ENCODE peak calls at places on chromosomes 2 and 18, in nine cellular contexts. One of them, this sample, is unnamed. For H3K4me1, the result is how much of the 10 kb centered on the place peaks cover.

GRCh38 chr2:189609853-189610252 is 29.3 kb upstream of the SLC40A1 start:
- DNase-seq in heart left ventricle: no peak
- DNase-seq in H1: no peak
- DNase-seq in colonic mucosa: no peak
- DNase-seq in GM23338: no peak
- DNase-seq in small intestine: no peak
- DNase-seq in astrocyte: peak
- DNase-seq in MM.1S: no peak
- DNase-seq in body of pancreas: no peak
- DNase-seq in this sample: no peak

GRCh38 chr2:161307676-161308075 is 549 bp upstream of the PSMD14 start:
- DNase-seq in heart left ventricle: no peak
- DNase-seq in H1: no peak
- DNase-seq in colonic mucosa: no peak
- DNase-seq in GM23338: no peak
- DNase-seq in small intestine: no peak
- DNase-seq in astrocyte: no peak
- DNase-seq in MM.1S: no peak
- DNase-seq in body of pancreas: no peak
- DNase-seq in this sample: no peak

GRCh38 chr2:25259744-25260124 is 82.0 kb downstream of the DNMT3A start:
- DNase-seq in heart left ventricle: peak
- DNase-seq in H1: peak
- DNase-seq in colonic mucosa: no peak
- DNase-seq in GM23338: peak
- DNase-seq in small intestine: no peak
- DNase-seq in astrocyte: no peak
- DNase-seq in MM.1S: no peak
- DNase-seq in body of pancreas: no peak
- DNase-seq in this sample: no peak

GRCh38 chr2:188142636-188143035 is 149.0 kb upstream of the GULP1 start:
- DNase-seq in heart left ventricle: no peak
- DNase-seq in H1: no peak
- DNase-seq in colonic mucosa: no peak
- DNase-seq in GM23338: no peak
- DNase-seq in small intestine: no peak
- DNase-seq in astrocyte: peak
- DNase-seq in MM.1S: no peak
- DNase-seq in body of pancreas: no peak
- DNase-seq in this sample: peak

GRCh38 chr2:164972216-164972615 is 16.9 kb upstream of the SLC38A11 start:
- DNase-seq in heart left ventricle: no peak
- DNase-seq in H1: no peak
- DNase-seq in colonic mucosa: no peak
- DNase-seq in GM23338: no peak
- DNase-seq in small intestine: no peak
- DNase-seq in astrocyte: no peak
- DNase-seq in MM.1S: no peak
- DNase-seq in body of pancreas: no peak
- DNase-seq in this sample: peak

GRCh38 chr2:47950340-47951280 is 44.3 kb upstream of the FBXO11 start:
- DNase-seq in heart left ventricle: no peak
- DNase-seq in H1: no peak
- DNase-seq in colonic mucosa: no peak
- DNase-seq in GM23338: no peak
- DNase-seq in small intestine: no peak
- DNase-seq in astrocyte: no peak
- DNase-seq in MM.1S: no peak
- DNase-seq in body of pancreas: no peak
- DNase-seq in this sample: no peak

GRCh38 chr18:47635416-47635815 is 295.0 kb downstream of the SMAD2 start:
- DNase-seq in heart left ventricle: no peak
- DNase-seq in H1: no peak
- DNase-seq in colonic mucosa: no peak
- DNase-seq in GM23338: no peak
- DNase-seq in small intestine: no peak
- DNase-seq in astrocyte: no peak
- DNase-seq in MM.1S: no peak
- DNase-seq in body of pancreas: no peak
- DNase-seq in this sample: no peak

GRCh38 chr2:1995086-1995485 is 250.8 kb upstream of the PXDN start:
- DNase-seq in heart left ventricle: no peak
- DNase-seq in H1: no peak
- DNase-seq in colonic mucosa: no peak
- DNase-seq in GM23338: no peak
- DNase-seq in small intestine: no peak
- DNase-seq in astrocyte: no peak
- DNase-seq in MM.1S: no peak
- DNase-seq in body of pancreas: no peak
- DNase-seq in this sample: no peak

GRCh38 chr2:175930504-175930903 is 71.6 kb downstream of the LNPK start:
- DNase-seq in heart left ventricle: no peak
- DNase-seq in H1: no peak
- DNase-seq in colonic mucosa: no peak
- DNase-seq in GM23338: no peak
- DNase-seq in small intestine: peak
- DNase-seq in astrocyte: peak
- DNase-seq in MM.1S: no peak
- DNase-seq in body of pancreas: no peak
- DNase-seq in this sample: peak

GRCh38 chr2:205903549-205904129 is 182.3 kb downstream of the INO80D start:
- DNase-seq in heart left ventricle: no peak
- DNase-seq in H1: no peak
- DNase-seq in colonic mucosa: peak
- DNase-seq in GM23338: peak
- DNase-seq in small intestine: peak
- DNase-seq in astrocyte: no peak
- DNase-seq in MM.1S: peak
- DNase-seq in body of pancreas: peak
- DNase-seq in this sample: no peak

GRCh38 chr2:100196786-100197494 is 54.5 kb upstream of the AFF3 start:
- DNase-seq in heart left ventricle: no peak
- DNase-seq in H1: no peak
- DNase-seq in colonic mucosa: no peak
- DNase-seq in GM23338: no peak
- DNase-seq in small intestine: no peak
- DNase-seq in astrocyte: peak
- DNase-seq in MM.1S: no peak
- DNase-seq in body of pancreas: no peak
- DNase-seq in this sample: no peak

GRCh38 chr2:13481201-13481600 is 764.5 kb downstream of the TRIB2 start:
- DNase-seq in heart left ventricle: no peak
- DNase-seq in H1: no peak
- DNase-seq in colonic mucosa: no peak
- DNase-seq in GM23338: no peak
- DNase-seq in small intestine: no peak
- DNase-seq in astrocyte: peak
- DNase-seq in MM.1S: no peak
- DNase-seq in body of pancreas: no peak
- DNase-seq in this sample: peak

GRCh38 chr2:101509498-101510274 is 34.8 kb upstream of the RFX8 start:
- DNase-seq in heart left ventricle: no peak
- DNase-seq in H1: no peak
- DNase-seq in colonic mucosa: no peak
- DNase-seq in GM23338: no peak
- DNase-seq in small intestine: no peak
- DNase-seq in astrocyte: no peak
- DNase-seq in MM.1S: no peak
- DNase-seq in body of pancreas: no peak
- DNase-seq in this sample: no peak

GRCh38 chr2:42100696-42101585 is 53.1 kb downstream of the PKDCC start:
- DNase-seq in heart left ventricle: peak
- DNase-seq in H1: peak
- DNase-seq in colonic mucosa: peak
- DNase-seq in GM23338: peak
- DNase-seq in small intestine: peak
- DNase-seq in astrocyte: peak
- DNase-seq in MM.1S: peak
- DNase-seq in body of pancreas: peak
- DNase-seq in this sample: no peak

GRCh38 chr2:232444409-232445148 is 11.4 kb upstream of the ALPI start:
- DNase-seq in heart left ventricle: no peak
- DNase-seq in H1: peak
- DNase-seq in colonic mucosa: peak
- DNase-seq in GM23338: peak
- DNase-seq in small intestine: peak
- DNase-seq in astrocyte: peak
- DNase-seq in MM.1S: peak
- DNase-seq in body of pancreas: peak
- DNase-seq in this sample: peak

GRCh38 chr2:216115224-216115582 is 6.1 kb downstream of the XRCC5 start:
- DNase-seq in heart left ventricle: no peak
- DNase-seq in H1: no peak
- DNase-seq in colonic mucosa: no peak
- DNase-seq in GM23338: peak
- DNase-seq in small intestine: no peak
- DNase-seq in astrocyte: peak
- DNase-seq in MM.1S: no peak
- DNase-seq in body of pancreas: no peak
- DNase-seq in this sample: no peak

GRCh38 chr18:9638886-9639285 is 24.5 kb upstream of the PPP4R1 start:
- DNase-seq in heart left ventricle: no peak
- DNase-seq in H1: no peak
- DNase-seq in colonic mucosa: no peak
- DNase-seq in GM23338: no peak
- DNase-seq in small intestine: no peak
- DNase-seq in astrocyte: no peak
- DNase-seq in MM.1S: no peak
- DNase-seq in body of pancreas: no peak
- DNase-seq in this sample: peak

GRCh38 chr2:61456070-61456745 is 14.7 kb downstream of the USP34 start:
- DNase-seq in heart left ventricle: no peak
- DNase-seq in H1: no peak
- DNase-seq in colonic mucosa: no peak
- DNase-seq in GM23338: no peak
- DNase-seq in small intestine: no peak
- DNase-seq in astrocyte: no peak
- DNase-seq in MM.1S: no peak
- DNase-seq in body of pancreas: no peak
- DNase-seq in this sample: no peak

GRCh38 chr18:13610517-13610916 is 115.8 kb downstream of the FAM210A start:
- DNase-seq in heart left ventricle: no peak
- DNase-seq in H1: no peak
- DNase-seq in colonic mucosa: no peak
- DNase-seq in GM23338: no peak
- DNase-seq in small intestine: no peak
- DNase-seq in astrocyte: no peak
- DNase-seq in MM.1S: peak
- DNase-seq in body of pancreas: no peak
- DNase-seq in this sample: no peak
- H3K27ac ChIP-seq in heart left ventricle: peak
- H3K27ac ChIP-seq in H1: no peak
- H3K27ac ChIP-seq in colonic mucosa: no peak
- H3K27ac ChIP-seq in GM23338: no peak
- H3K27ac ChIP-seq in small intestine: no peak
- H3K27ac ChIP-seq in astrocyte: no peak
- H3K27ac ChIP-seq in MM.1S: peak
- H3K27ac ChIP-seq in body of pancreas: no peak
- H3K27ac ChIP-seq in this sample: no peak

GRCh38 chr2:28294451-28294850 is 98.2 kb upstream of the FOSL2 start:
- DNase-seq in heart left ventricle: no peak
- DNase-seq in H1: no peak
- DNase-seq in colonic mucosa: no peak
- DNase-seq in GM23338: no peak
- DNase-seq in small intestine: no peak
- DNase-seq in astrocyte: no peak
- DNase-seq in MM.1S: no peak
- DNase-seq in body of pancreas: no peak
- DNase-seq in this sample: no peak
- H3K4me1 ChIP-seq in heart left ventricle: under half
- H3K4me1 ChIP-seq in H1: under half
- H3K4me1 ChIP-seq in colonic mucosa: under half
- H3K4me1 ChIP-seq in GM23338: under half
- H3K4me1 ChIP-seq in small intestine: under half
- H3K4me1 ChIP-seq in astrocyte: under half
- H3K4me1 ChIP-seq in MM.1S: under half
- H3K4me1 ChIP-seq in body of pancreas: under half
- H3K4me1 ChIP-seq in this sample: under half

GRCh38 chr2:221573430-221574230 is 1.5 kb upstream of the EPHA4 start:
- DNase-seq in heart left ventricle: peak
- DNase-seq in H1: peak
- DNase-seq in colonic mucosa: peak
- DNase-seq in GM23338: peak
- DNase-seq in small intestine: peak
- DNase-seq in astrocyte: peak
- DNase-seq in MM.1S: peak
- DNase-seq in body of pancreas: peak
- DNase-seq in this sample: peak

GRCh38 chr2:221572180-221572820 is at the start of gene EPHA4:
- DNase-seq in heart left ventricle: peak
- DNase-seq in H1: peak
- DNase-seq in colonic mucosa: peak
- DNase-seq in GM23338: peak
- DNase-seq in small intestine: peak
- DNase-seq in astrocyte: peak
- DNase-seq in MM.1S: peak
- DNase-seq in body of pancreas: peak
- DNase-seq in this sample: peak

GRCh38 chr2:221571391-221572179 is 519 bp downstream of the EPHA4 start:
- DNase-seq in heart left ventricle: peak
- DNase-seq in H1: peak
- DNase-seq in colonic mucosa: peak
- DNase-seq in GM23338: peak
- DNase-seq in small intestine: no peak
- DNase-seq in astrocyte: peak
- DNase-seq in MM.1S: peak
- DNase-seq in body of pancreas: no peak
- DNase-seq in this sample: peak

GRCh38 chr2:221572821-221573429 is 821 bp upstream of the EPHA4 start:
- DNase-seq in heart left ventricle: peak
- DNase-seq in H1: peak
- DNase-seq in colonic mucosa: peak
- DNase-seq in GM23338: peak
- DNase-seq in small intestine: peak
- DNase-seq in astrocyte: peak
- DNase-seq in MM.1S: peak
- DNase-seq in body of pancreas: peak
- DNase-seq in this sample: peak

DNA sequence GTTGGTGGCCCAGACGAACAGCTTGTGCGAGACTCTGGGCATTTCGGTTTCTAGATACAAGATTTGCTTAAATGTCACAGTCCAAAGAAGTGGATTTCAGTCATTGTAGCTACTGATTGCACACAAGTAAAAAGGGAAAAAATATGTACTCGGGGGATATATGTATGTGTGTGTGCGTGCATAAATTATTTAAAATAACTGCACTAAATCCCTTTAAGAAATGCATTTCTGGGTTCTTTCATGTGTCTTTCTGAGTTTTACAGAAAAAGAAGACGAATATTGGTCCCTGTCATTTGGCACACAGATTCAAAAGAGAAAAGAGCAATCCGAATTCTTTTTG is 2.1 kb upstream of the EPHA4 start:
- DNase-seq in heart left ventricle: no peak
- DNase-seq in H1: no peak
- DNase-seq in colonic mucosa: no peak
- DNase-seq in GM23338: no peak
- DNase-seq in small intestine: no peak
- DNase-seq in astrocyte: no peak
- DNase-seq in MM.1S: no peak
- DNase-seq in body of pancreas: no peak
- DNase-seq in this sample: no peak
- H3K27ac ChIP-seq in heart left ventricle: no peak
- H3K27ac ChIP-seq in H1: no peak
- H3K27ac ChIP-seq in colonic mucosa: no peak
- H3K27ac ChIP-seq in GM23338: no peak
- H3K27ac ChIP-seq in small intestine: no peak
- H3K27ac ChIP-seq in astrocyte: no peak
- H3K27ac ChIP-seq in MM.1S: no peak
- H3K27ac ChIP-seq in body of pancreas: no peak
- H3K27ac ChIP-seq in this sample: no peak

GRCh38 chr2:129396980-129397599 is 582.4 kb upstream of the RAB6C start:
- DNase-seq in heart left ventricle: no peak
- DNase-seq in H1: no peak
- DNase-seq in colonic mucosa: no peak
- DNase-seq in GM23338: peak
- DNase-seq in small intestine: peak
- DNase-seq in astrocyte: no peak
- DNase-seq in MM.1S: peak
- DNase-seq in body of pancreas: peak
- DNase-seq in this sample: peak
- H3K4me1 ChIP-seq in heart left ventricle: under half
- H3K4me1 ChIP-seq in H1: under half
- H3K4me1 ChIP-seq in colonic mucosa: under half
- H3K4me1 ChIP-seq in GM23338: under half
- H3K4me1 ChIP-seq in small intestine: under half
- H3K4me1 ChIP-seq in astrocyte: under half
- H3K4me1 ChIP-seq in MM.1S: under half
- H3K4me1 ChIP-seq in body of pancreas: under half
- H3K4me1 ChIP-seq in this sample: under half

This sample was measured in foreskin keratinocyte.